ENCODE peak calls at places on chromosomes 5 and 9, in eight cellular contexts. One of them, this sample, is unnamed.

GRCh38 chr9:87447547-87448432 is 49.9 kb upstream of the DAPK1 start:
- DNase-seq in mesenteric fat pad: no peak
- DNase-seq in anterior cingulate cortex: no peak
- DNase-seq in activated gamma-delta T cell treated with anti-CD3 and anti-CD28 coated beads, Interleukin-2, amount 50 U/mL, for 16 hours: no peak
- DNase-seq in HFFc6: no peak
- DNase-seq in mesenchymal stem cell: no peak
- DNase-seq in right cardiac atrium: no peak
- DNase-seq in RKO: no peak
- DNase-seq in this sample: no peak

GRCh38 chr5:66877843-66878242 is 281.6 kb downstream of the MAST4 start:
- DNase-seq in mesenchymal stem cell: peak
- DNase-seq in mesenteric fat pad: no peak
- DNase-seq in RKO: no peak
- DNase-seq in anterior cingulate cortex: no peak
- DNase-seq in right cardiac atrium: no peak
- DNase-seq in activated gamma-delta T cell treated with anti-CD3 and anti-CD28 coated beads, Interleukin-2, amount 50 U/mL, for 16 hours: no peak
- DNase-seq in HFFc6: peak
- DNase-seq in this sample: no peak

GRCh38 chr5:15807248-15807647 is 307.3 kb downstream of the FBXL7 start:
- DNase-seq in activated gamma-delta T cell treated with anti-CD3 and anti-CD28 coated beads, Interleukin-2, amount 50 U/mL, for 16 hours: no peak
- DNase-seq in mesenteric fat pad: no peak
- DNase-seq in RKO: no peak
- DNase-seq in HFFc6: peak
- DNase-seq in right cardiac atrium: no peak
- DNase-seq in anterior cingulate cortex: no peak
- DNase-seq in mesenchymal stem cell: no peak
- DNase-seq in this sample: no peak

GRCh38 chr5:174664180-174664850 is 60.1 kb upstream of the MSX2 start:
- DNase-seq in activated gamma-delta T cell treated with anti-CD3 and anti-CD28 coated beads, Interleukin-2, amount 50 U/mL, for 16 hours: no peak
- DNase-seq in mesenteric fat pad: no peak
- DNase-seq in RKO: no peak
- DNase-seq in right cardiac atrium: no peak
- DNase-seq in mesenchymal stem cell: no peak
- DNase-seq in HFFc6: no peak
- DNase-seq in anterior cingulate cortex: no peak
- DNase-seq in this sample: no peak

GRCh38 chr9:124257070-124257864 is 482 bp upstream of the NEK6 start:
- DNase-seq in anterior cingulate cortex: no peak
- DNase-seq in mesenchymal stem cell: peak
- DNase-seq in HFFc6: no peak
- DNase-seq in mesenteric fat pad: no peak
- DNase-seq in activated gamma-delta T cell treated with anti-CD3 and anti-CD28 coated beads, Interleukin-2, amount 50 U/mL, for 16 hours: no peak
- DNase-seq in RKO: no peak
- DNase-seq in right cardiac atrium: no peak
- DNase-seq in this sample: no peak

GRCh38 chr9:38733503-38733902 is 13.6 kb upstream of the FAM240B start:
- DNase-seq in right cardiac atrium: no peak
- DNase-seq in mesenchymal stem cell: no peak
- DNase-seq in anterior cingulate cortex: no peak
- DNase-seq in HFFc6: no peak
- DNase-seq in mesenteric fat pad: peak
- DNase-seq in RKO: no peak
- DNase-seq in activated gamma-delta T cell treated with anti-CD3 and anti-CD28 coated beads, Interleukin-2, amount 50 U/mL, for 16 hours: no peak
- DNase-seq in this sample: no peak

GRCh38 chr5:79091064-79091463 is 20.5 kb upstream of the BHMT start:
- DNase-seq in mesenteric fat pad: no peak
- DNase-seq in right cardiac atrium: no peak
- DNase-seq in mesenchymal stem cell: no peak
- DNase-seq in anterior cingulate cortex: no peak
- DNase-seq in HFFc6: no peak
- DNase-seq in activated gamma-delta T cell treated with anti-CD3 and anti-CD28 coated beads, Interleukin-2, amount 50 U/mL, for 16 hours: no peak
- DNase-seq in RKO: no peak
- DNase-seq in this sample: no peak

GRCh38 chr9:82052081-82052480 is 63.5 kb downstream of the SPATA31D1 start:
- DNase-seq in right cardiac atrium: no peak
- DNase-seq in anterior cingulate cortex: no peak
- DNase-seq in RKO: no peak
- DNase-seq in HFFc6: no peak
- DNase-seq in mesenchymal stem cell: no peak
- DNase-seq in activated gamma-delta T cell treated with anti-CD3 and anti-CD28 coated beads, Interleukin-2, amount 50 U/mL, for 16 hours: no peak
- DNase-seq in mesenteric fat pad: no peak
- DNase-seq in this sample: no peak

GRCh38 chr9:80707120-80707519 is 982.2 kb downstream of the TLE1 start:
- DNase-seq in HFFc6: no peak
- DNase-seq in RKO: no peak
- DNase-seq in mesenteric fat pad: no peak
- DNase-seq in anterior cingulate cortex: no peak
- DNase-seq in activated gamma-delta T cell treated with anti-CD3 and anti-CD28 coated beads, Interleukin-2, amount 50 U/mL, for 16 hours: no peak
- DNase-seq in mesenchymal stem cell: no peak
- DNase-seq in right cardiac atrium: no peak
- DNase-seq in this sample: peak

GRCh38 chr5:337565-338130 is 16.1 kb downstream of the AHRR start:
- DNase-seq in RKO: peak
- DNase-seq in mesenchymal stem cell: peak
- DNase-seq in activated gamma-delta T cell treated with anti-CD3 and anti-CD28 coated beads, Interleukin-2, amount 50 U/mL, for 16 hours: no peak
- DNase-seq in anterior cingulate cortex: no peak
- DNase-seq in HFFc6: peak
- DNase-seq in mesenteric fat pad: peak
- DNase-seq in right cardiac atrium: no peak
- DNase-seq in this sample: no peak